ENCODE peak calls at places on chromosome 18, in nine cellular contexts. F is spleen; B is ureter; C is RPMI8226; K is bronchial epithelial cell; T is RWPE1; Y is stimulated activated CD8-positive, alpha-beta memory T cell treated with anti-CD3 and anti-CD28 coated beads, Interleukin-7, amount 100 ng/mL, for 1 hour; A is stimulated activated CD4-positive, alpha-beta T cell treated with anti-CD3 and anti-CD28 coated beads, Interleukin-1b, Interleukin-23, amount 100 ng/mL, for 24 hours; Q is B cell. P is an unnamed sample.

GRCh38 chr18:28607991-28608390 is 431.1 kb upstream of the CDH2 start:
- DNase-seq in F (no peak), B (no peak), C (no peak), K (no peak), T (no peak), Y (no peak), A (no peak), Q (no peak), P (no peak)

GRCh38 chr18:62524443-62525200 is 1.8 kb downstream of the ZCCHC2 start:
- DNase-seq in F (peak; percentile 95), B (peak; percentile 59), C (no peak), K (peak; percentile 41), T (no peak), Y (peak; percentile 30), A (peak; percentile 34), Q (peak; percentile 73), P (no peak)

GRCh38 chr18:58544616-58545337 is 84.1 kb downstream of the ALPK2 start:
- DNase-seq in F (no peak), B (no peak), C (no peak), K (no peak), T (no peak), Y (no peak), A (no peak), Q (no peak), P (no peak)

GRCh38 chr18:13137041-13137938 is 81.3 kb upstream of the LDLRAD4 start:
- DNase-seq in F (peak; percentile 91), B (no peak), C (peak; percentile 23), K (no peak), T (no peak), Y (no peak), A (no peak), Q (peak; percentile 67), P (no peak)

GRCh38 chr18:14964002-14964401 is 216.0 kb downstream of the ANKRD30B start:
- DNase-seq in F (no peak), B (no peak), C (no peak), K (no peak), T (no peak), Y (no peak), A (no peak), Q (no peak), P (no peak)

GRCh38 chr18:26089247-26090129 is 925 bp downstream of the SS18 start:
- DNase-seq in F (no peak), B (no peak), C (peak; percentile 65), K (peak; percentile 40), T (peak; percentile 13), Y (no peak), A (no peak), Q (no peak), P (no peak)

GRCh38 chr18:37385846-37386435 is 179.7 kb downstream of the CELF4 start:
- DNase-seq in F (no peak), B (no peak), C (peak; percentile 60), K (peak; percentile 33), T (peak; percentile 20), Y (no peak), A (no peak), Q (no peak), P (peak; percentile 30)

GRCh38 chr18:77103991-77104521 is 28.5 kb downstream of the MBP start:
- DNase-seq in F (no peak), B (no peak), C (no peak), K (no peak), T (no peak), Y (no peak), A (no peak), Q (no peak), P (no peak)